ENCODE peak calls at places on chromosomes 3 and 15, in six cellular contexts. Q is heart left ventricle, Z is mesenchymal stem cell, L is colonic mucosa, W is gastrocnemius medialis, U is GM23248. K is an unnamed sample.
A peak's percentile ranks its signal among the peaks of the same experiment; 100 is the strongest.

GRCh38 chr3:181920409-181920808 is 208.7 kb downstream of the SOX2 start:
- DNase-seq in Z (no peak), L (no peak), W (no peak), U (no peak), Q (no peak), K (no peak)

GRCh38 chr3:52399131-52399530 is 45.8 kb downstream of the SEMA3G start:
- DNase-seq in Q (no peak), W (no peak), Z (no peak), U (no peak), L (no peak), K (no peak)

GRCh38 chr3:10173926-10174435 is 9.3 kb downstream of the IRAK2 start:
- DNase-seq in L (no peak), W (peak; percentile 40), U (peak; percentile 97), Q (peak; percentile 75), Z (peak; percentile 99), K (peak; percentile 82)

GRCh38 chr15:41698779-41699178 is 38.6 kb downstream of the MGA start:
- DNase-seq in U (peak; percentile 76), Q (no peak), Z (no peak), W (no peak), L (no peak), K (no peak)

GRCh38 chr3:138845771-138846173 is 11.0 kb upstream of the PIK3CB start:
- DNase-seq in L (no peak), Q (no peak), W (no peak), Z (no peak), U (no peak), K (no peak)

GRCh38 chr3:122782804-122783203 is 10.8 kb downstream of the HSPBAP1 start:
- DNase-seq in Z (no peak), Q (no peak), W (no peak), L (no peak), U (no peak), K (no peak)

GRCh38 chr15:39199076-39199475 is 381.8 kb upstream of the THBS1 start:
- DNase-seq in Z (peak; percentile 87), U (no peak), L (no peak), W (no peak), Q (peak; percentile 33), K (peak; percentile 89)

GRCh38 chr3:16177962-16178627 is 3.6 kb downstream of the GALNT15 start:
- DNase-seq in U (peak; percentile 95), Q (peak; percentile 88), L (peak; percentile 77), W (peak; percentile 56), Z (peak; percentile 88), K (peak; percentile 91)

GRCh38 chr3:178982138-178982537 is 89.5 kb downstream of the ZMAT3 start:
- DNase-seq in U (peak; percentile 62), Q (no peak), L (no peak), W (no peak), Z (no peak), K (no peak)

GRCh38 chr3:48273594-48274211 is 32.8 kb downstream of the ZNF589 start:
- DNase-seq in U (peak; percentile 70), W (peak; percentile 5), L (peak; percentile 74), Q (peak; percentile 46), Z (peak; percentile 71), K (peak; percentile 66)

GRCh38 chr3:15081960-15082664 is 16.8 kb downstream of the RBSN start:
- DNase-seq in Q (no peak), Z (peak; percentile 78), L (no peak), W (no peak), U (peak; percentile 70), K (no peak)

DNA sequence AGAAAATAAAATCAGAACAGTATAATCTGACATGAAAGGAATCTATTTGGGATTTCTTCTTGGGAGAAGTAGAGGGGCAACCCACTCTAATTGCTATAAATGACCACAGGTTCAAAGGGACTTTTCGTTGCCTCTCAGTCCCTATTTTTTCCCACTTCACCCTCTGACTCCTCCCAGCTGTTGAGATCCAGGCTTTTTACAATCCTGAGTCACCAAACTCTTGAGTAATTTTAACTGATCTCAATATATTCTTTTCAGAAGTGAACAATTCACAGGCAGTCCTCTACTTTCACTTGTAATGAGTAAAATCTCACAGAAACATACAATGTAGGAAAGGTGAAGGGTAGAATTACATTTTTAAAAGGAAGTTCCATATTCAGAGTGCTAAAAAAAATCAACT is 44.6 kb downstream of the EIF4E3 start:
- DNase-seq in Z (peak; percentile 88), W (no peak), U (peak; percentile 88), L (peak; percentile 30), Q (no peak), K (no peak)
- H3K27ac ChIP-seq in Z (peak overlapping the region; percentile 44), W (peak overlapping the region; percentile 27), U (peak overlapping the region; percentile 73), L (peak overlapping the region; percentile 61), Q (peak overlapping the region; percentile 56), K (peak overlapping the region; percentile 56)

DNA sequence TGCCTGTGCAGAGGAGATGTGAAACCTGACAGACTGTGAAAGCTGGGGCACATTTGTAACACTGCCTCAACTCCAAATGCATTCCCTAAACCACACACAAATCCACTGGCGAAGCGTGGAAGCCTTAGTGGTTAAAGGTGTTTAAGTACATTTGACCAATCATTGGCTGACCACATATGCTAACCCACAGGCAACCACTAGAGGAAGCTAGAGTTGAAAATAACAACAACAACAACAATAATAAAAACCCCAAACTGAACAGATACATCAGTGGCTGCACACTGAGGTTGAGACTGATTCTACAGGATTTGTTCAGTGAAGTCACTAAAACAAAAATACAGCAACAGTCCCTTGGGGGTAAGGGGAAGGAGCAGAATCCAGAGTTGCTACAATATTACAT is 129.7 kb downstream of the TJP1 start:
- DNase-seq in W (no peak), L (no peak), Q (no peak), Z (no peak), U (no peak), K (no peak)
- H3K4me3 ChIP-seq in W (no peak overlapping the region), L (no peak overlapping the region), Q (no peak overlapping the region), Z (no peak overlapping the region), U (no peak overlapping the region), K (no peak overlapping the region)

DNA sequence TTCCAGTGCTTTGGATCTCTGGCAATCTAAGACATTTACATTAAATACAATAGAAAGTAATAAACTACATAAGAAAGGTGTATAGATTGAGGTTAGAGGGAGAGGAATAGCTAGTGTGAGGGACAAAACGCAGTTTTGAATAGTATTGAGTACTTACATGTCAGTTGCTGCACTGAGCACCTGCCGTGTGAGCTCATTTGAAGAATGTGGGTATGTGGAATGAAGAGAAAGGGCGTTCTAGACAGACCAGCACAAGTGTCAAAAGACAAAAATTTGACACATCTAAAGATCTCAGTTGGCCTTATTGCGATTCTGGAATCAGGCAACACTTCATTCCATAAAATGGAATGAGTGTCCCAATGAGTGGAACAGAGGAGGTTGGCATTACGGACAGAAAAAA is 769 bp upstream of the ICE2 start:
- DNase-seq in U (peak; percentile 7), Z (no peak), W (no peak), Q (no peak), L (peak; percentile 25), K (no peak)
- H3K27ac ChIP-seq in U (no peak overlapping the region), Z (no peak overlapping the region), W (peak overlapping the region; percentile 98), Q (peak overlapping the region; percentile 94), L (peak overlapping the region; percentile 94), K (peak overlapping the region; percentile 91)

DNA sequence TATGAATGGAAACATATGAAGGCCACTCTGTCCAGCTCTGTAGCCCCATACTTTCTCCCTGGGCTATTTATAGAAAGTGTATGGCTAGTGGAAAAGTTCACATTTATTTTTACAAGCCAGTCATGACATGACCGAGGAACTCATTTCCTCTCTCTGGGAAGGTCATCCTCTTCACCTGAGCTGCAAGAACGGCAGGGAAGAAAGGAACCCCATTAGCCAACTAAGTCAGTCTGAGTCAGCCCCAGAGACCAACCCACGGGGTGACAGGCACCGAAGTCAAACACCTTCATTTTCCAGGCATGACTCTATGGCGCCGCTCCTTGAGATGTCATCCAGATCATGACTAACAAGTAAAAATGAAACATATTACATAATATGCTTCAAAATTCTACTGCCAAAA is 4.8 kb downstream of the PAQR9 start:
- DNase-seq in Q (no peak), W (no peak), L (no peak), Z (no peak), U (peak; percentile 90), K (no peak)
- H3K4me3 ChIP-seq in Q (no peak overlapping the region), W (no peak overlapping the region), L (no peak overlapping the region), Z (no peak overlapping the region), U (peak overlapping the region; percentile 14), K (no peak overlapping the region)

GRCh38 chr3:194631696-194632095 is 1.5 kb downstream of the TMEM44 start:
- DNase-seq in W (no peak), U (no peak), L (no peak), Z (peak; percentile 4), Q (no peak), K (peak; percentile 29)

GRCh38 chr3:194632983-194633348 is 253 bp downstream of the TMEM44 start:
- DNase-seq in W (no peak), L (peak; percentile 33), Q (peak; percentile 44), U (peak; percentile 66), Z (peak; percentile 42), K (peak; percentile 60)

GRCh38 chr3:194633349-194634004 is at the start of gene TMEM44:
- DNase-seq in L (peak; percentile 91), U (peak; percentile 90), Z (peak; percentile 86), W (peak; percentile 28), Q (peak; percentile 85), K (peak; percentile 81)

GRCh38 chr3:194637066-194637465 is 3.8 kb upstream of the TMEM44 start:
- DNase-seq in W (no peak), U (peak; percentile 40), L (no peak), Q (no peak), Z (no peak), K (no peak)

GRCh38 chr3:194632211-194632982 is 822 bp downstream of the TMEM44 start:
- DNase-seq in W (no peak), Q (peak; percentile 59), L (peak; percentile 71), U (peak; percentile 66), Z (no peak), K (peak; percentile 62)
- H3K27ac ChIP-seq in W (peak overlapping the region; percentile 69), Q (peak overlapping the region; percentile 76), L (peak overlapping the region; percentile 83), U (peak overlapping the region; percentile 65), Z (no peak overlapping the region), K (peak overlapping the region; percentile 67)